ENCODE peak calls at places on chromosomes 5 and 9, in seven cellular contexts. P is CD8-positive, alpha-beta memory T cell; W is activated naive CD8-positive, alpha-beta T cell treated with anti-CD3 and anti-CD28 coated beads, Interleukin-2, amount 50 U/mL, for 24 hours; K is nephron progenitor cell; C is DMS 273 treated with DMSO at 0.1 percent for 48 hours; S is gastrocnemius medialis; F is Panc1. L is an unnamed sample.

GRCh38 chr9:35180801-35181200 is 19.0 kb downstream of the UNC13B start:
- DNase-seq in P (no peak), W (no peak), K (no peak), C (no peak), S (no peak), F (no peak), L (no peak)

GRCh38 chr9:123590499-123590898 is 234.5 kb downstream of the CRB2 start:
- DNase-seq in P (no peak), W (no peak), K (no peak), C (no peak), S (no peak), F (no peak), L (no peak)

GRCh38 chr5:107402881-107403280 is 267.9 kb downstream of the EFNA5 start:
- DNase-seq in P (no peak), W (no peak), K (peak; percentile 16), C (peak; percentile 95), S (no peak), F (no peak), L (no peak)

GRCh38 chr9:109504689-109505088 is 6.6 kb upstream of the PTPN3 start:
- DNase-seq in P (no peak), W (no peak), K (no peak), C (no peak), S (no peak), F (no peak), L (no peak)

GRCh38 chr5:151758141-151758429 is 346 bp downstream of the ATOX1 start:
- DNase-seq in P (no peak), W (no peak), K (peak; percentile 39), C (no peak), S (peak; percentile 2), F (no peak), L (no peak)

GRCh38 chr5:83991566-83992224 is 271.0 kb upstream of the HAPLN1 start:
- DNase-seq in P (no peak), W (no peak), K (no peak), C (no peak), S (no peak), F (no peak), L (no peak)

GRCh38 chr5:138725153-138725884 is 27.9 kb upstream of the CTNNA1 start:
- DNase-seq in P (no peak), W (peak; percentile 10), K (peak; percentile 24), C (peak; percentile 67), S (peak; percentile 19), F (no peak), L (no peak)

GRCh38 chr9:96067004-96067403 is 191.5 kb downstream of the ERCC6L2 start:
- DNase-seq in P (no peak), W (no peak), K (no peak), C (no peak), S (no peak), F (no peak), L (no peak)

GRCh38 chr9:109101810-109102209 is 17.9 kb downstream of the TMEM245 start:
- DNase-seq in P (no peak), W (no peak), K (no peak), C (no peak), S (no peak), F (no peak), L (no peak)